ENCODE peak calls at places on chromosomes 1 and 21, in six cellular contexts. One of them, this sample, is unnamed. For H3K4me1, the result is how much of the 10 kb centered on the place peaks cover.

GRCh38 chr21:46229133-46229922 is 754 bp upstream of the LSS start:
- DNase-seq in PC-9: no peak
- DNase-seq in GM23248: no peak
- DNase-seq in ovary: peak
- DNase-seq in GM23338: peak
- DNase-seq in colonic mucosa: no peak
- DNase-seq in this sample: no peak

GRCh38 chr21:43278766-43279577 is 110.2 kb downstream of the CRYAA start:
- DNase-seq in GM23248: no peak
- DNase-seq in GM23338: no peak
- DNase-seq in colonic mucosa: no peak
- DNase-seq in ovary: no peak
- DNase-seq in PC-9: no peak
- DNase-seq in this sample: no peak

GRCh38 chr1:42979888-42980800 is 21.5 kb upstream of the SLC2A1 start:
- DNase-seq in GM23338: no peak
- DNase-seq in ovary: no peak
- DNase-seq in colonic mucosa: peak
- DNase-seq in PC-9: no peak
- DNase-seq in GM23248: no peak
- DNase-seq in this sample: no peak

GRCh38 chr1:77866296-77866695 is 22.1 kb upstream of the NEXN start:
- DNase-seq in GM23248: no peak
- DNase-seq in ovary: no peak
- DNase-seq in PC-9: no peak
- DNase-seq in GM23338: peak
- DNase-seq in colonic mucosa: no peak
- DNase-seq in this sample: no peak

GRCh38 chr1:156198831-156199349 is 5.0 kb downstream of the SLC25A44 start:
- DNase-seq in colonic mucosa: no peak
- DNase-seq in GM23248: no peak
- DNase-seq in PC-9: no peak
- DNase-seq in GM23338: no peak
- DNase-seq in ovary: no peak
- DNase-seq in this sample: no peak

GRCh38 chr21:36773111-36773510 is 74.2 kb downstream of the SIM2 start:
- DNase-seq in GM23248: peak
- DNase-seq in PC-9: peak
- DNase-seq in GM23338: no peak
- DNase-seq in ovary: peak
- DNase-seq in colonic mucosa: peak
- DNase-seq in this sample: no peak

GRCh38 chr1:5331101-5331500 is 661.1 kb downstream of the NPHP4 start:
- DNase-seq in colonic mucosa: no peak
- DNase-seq in GM23248: no peak
- DNase-seq in ovary: no peak
- DNase-seq in GM23338: no peak
- DNase-seq in PC-9: no peak
- DNase-seq in this sample: no peak

GRCh38 chr1:198491028-198491427 is 49.5 kb downstream of the ATP6V1G3 start:
- DNase-seq in ovary: no peak
- DNase-seq in GM23248: no peak
- DNase-seq in PC-9: no peak
- DNase-seq in GM23338: peak
- DNase-seq in colonic mucosa: no peak
- DNase-seq in this sample: no peak

GRCh38 chr1:198623920-198624647 is 14.8 kb upstream of the PTPRC start:
- DNase-seq in GM23248: peak
- DNase-seq in PC-9: no peak
- DNase-seq in ovary: no peak
- DNase-seq in GM23338: no peak
- DNase-seq in colonic mucosa: no peak
- DNase-seq in this sample: no peak

GRCh38 chr21:31530918-31531705 is 128.4 kb upstream of the SOD1 start:
- DNase-seq in GM23338: no peak
- DNase-seq in GM23248: peak
- DNase-seq in ovary: no peak
- DNase-seq in PC-9: no peak
- DNase-seq in colonic mucosa: peak
- DNase-seq in this sample: no peak

GRCh38 chr1:59029768-59030167 is 245.9 kb upstream of the JUN start:
- DNase-seq in PC-9: peak
- DNase-seq in GM23248: no peak
- DNase-seq in ovary: no peak
- DNase-seq in colonic mucosa: no peak
- DNase-seq in GM23338: no peak
- DNase-seq in this sample: no peak

GRCh38 chr1:63330331-63330916 is 8.1 kb downstream of the FOXD3 start:
- DNase-seq in GM23248: no peak
- DNase-seq in colonic mucosa: no peak
- DNase-seq in GM23338: peak
- DNase-seq in PC-9: no peak
- DNase-seq in ovary: no peak
- DNase-seq in this sample: no peak

GRCh38 chr21:45255381-45256020 is 32.2 kb downstream of the POFUT2 start:
- DNase-seq in GM23338: no peak
- DNase-seq in PC-9: no peak
- DNase-seq in ovary: peak
- DNase-seq in colonic mucosa: peak
- DNase-seq in GM23248: no peak
- DNase-seq in this sample: no peak

GRCh38 chr1:151728151-151728711 is 6.9 kb downstream of the RIIAD1 start:
- DNase-seq in PC-9: no peak
- DNase-seq in GM23338: peak
- DNase-seq in GM23248: peak
- DNase-seq in colonic mucosa: peak
- DNase-seq in ovary: no peak
- DNase-seq in this sample: no peak

GRCh38 chr1:174965006-174965971 is 34.5 kb upstream of the CACYBP start:
- DNase-seq in GM23248: no peak
- DNase-seq in GM23338: no peak
- DNase-seq in PC-9: no peak
- DNase-seq in ovary: peak
- DNase-seq in colonic mucosa: peak
- DNase-seq in this sample: no peak

GRCh38 chr1:101738475-101738874 is 258.3 kb downstream of the OLFM3 start:
- DNase-seq in PC-9: peak
- DNase-seq in GM23338: no peak
- DNase-seq in ovary: no peak
- DNase-seq in colonic mucosa: no peak
- DNase-seq in GM23248: peak
- DNase-seq in this sample: no peak

GRCh38 chr21:46050651-46051378 is 47.1 kb upstream of the COL6A2 start:
- DNase-seq in GM23248: no peak
- DNase-seq in colonic mucosa: no peak
- DNase-seq in GM23338: no peak
- DNase-seq in PC-9: no peak
- DNase-seq in ovary: peak
- DNase-seq in this sample: no peak

GRCh38 chr1:14138135-14138506 is 438.1 kb downstream of the PRDM2 start:
- DNase-seq in colonic mucosa: no peak
- DNase-seq in ovary: no peak
- DNase-seq in GM23338: no peak
- DNase-seq in GM23248: peak
- DNase-seq in PC-9: no peak
- DNase-seq in this sample: no peak

GRCh38 chr1:245856944-245857531 is 650.0 kb downstream of the SMYD3 start:
- DNase-seq in colonic mucosa: no peak
- DNase-seq in PC-9: peak
- DNase-seq in GM23248: peak
- DNase-seq in ovary: no peak
- DNase-seq in GM23338: no peak
- DNase-seq in this sample: no peak

GRCh38 chr1:14413809-14414208 is 184.7 kb upstream of the KAZN start:
- DNase-seq in GM23338: no peak
- DNase-seq in GM23248: peak
- DNase-seq in PC-9: no peak
- DNase-seq in colonic mucosa: no peak
- DNase-seq in ovary: no peak
- DNase-seq in this sample: no peak

GRCh38 chr1:63790989-63791388 is 17.2 kb downstream of the ROR1 start:
- DNase-seq in GM23248: no peak
- DNase-seq in colonic mucosa: no peak
- DNase-seq in GM23338: no peak
- DNase-seq in ovary: no peak
- DNase-seq in PC-9: no peak
- DNase-seq in this sample: no peak

GRCh38 chr1:2290171-2290578 is 62.1 kb downstream of the SKI start:
- DNase-seq in PC-9: peak
- DNase-seq in GM23248: no peak
- DNase-seq in ovary: no peak
- DNase-seq in colonic mucosa: no peak
- DNase-seq in GM23338: no peak
- DNase-seq in this sample: no peak

GRCh38 chr1:56977910-56978309 is 12.1 kb upstream of the C8B start:
- DNase-seq in colonic mucosa: no peak
- DNase-seq in ovary: no peak
- DNase-seq in GM23248: no peak
- DNase-seq in PC-9: no peak
- DNase-seq in GM23338: no peak
- DNase-seq in this sample: no peak

GRCh38 chr1:190067592-190067991 is 410.1 kb downstream of the BRINP3 start:
- DNase-seq in PC-9: no peak
- DNase-seq in GM23338: no peak
- DNase-seq in GM23248: no peak
- DNase-seq in colonic mucosa: no peak
- DNase-seq in ovary: no peak
- DNase-seq in this sample: no peak

GRCh38 chr1:84164567-84165021 is 20.5 kb downstream of the PRKACB start:
- DNase-seq in GM23248: peak
- DNase-seq in ovary: no peak
- DNase-seq in colonic mucosa: no peak
- DNase-seq in GM23338: no peak
- DNase-seq in PC-9: no peak
- DNase-seq in this sample: no peak

GRCh38 chr1:12153181-12153785 is 13.5 kb upstream of the TNFRSF1B start:
- DNase-seq in GM23248: peak
- DNase-seq in PC-9: no peak
- DNase-seq in GM23338: no peak
- DNase-seq in ovary: no peak
- DNase-seq in colonic mucosa: peak
- DNase-seq in this sample: peak

GRCh38 chr1:177032434-177032833 is 132.1 kb downstream of the ASTN1 start:
- DNase-seq in ovary: no peak
- DNase-seq in PC-9: no peak
- DNase-seq in colonic mucosa: no peak
- DNase-seq in GM23338: no peak
- DNase-seq in GM23248: no peak
- DNase-seq in this sample: no peak

GRCh38 chr1:100302756-100303155 is 36.7 kb downstream of the RTCA start:
- DNase-seq in GM23338: no peak
- DNase-seq in GM23248: peak
- DNase-seq in ovary: no peak
- DNase-seq in colonic mucosa: no peak
- DNase-seq in PC-9: no peak
- DNase-seq in this sample: no peak

GRCh38 chr21:44952929-44953627 is 13.2 kb downstream of the SLX9 start:
- DNase-seq in colonic mucosa: no peak
- DNase-seq in GM23338: no peak
- DNase-seq in PC-9: no peak
- DNase-seq in ovary: no peak
- DNase-seq in GM23248: no peak
- DNase-seq in this sample: no peak

GRCh38 chr1:33164120-33164519 is 17.7 kb downstream of the TRIM62 start:
- DNase-seq in ovary: no peak
- DNase-seq in GM23248: no peak
- DNase-seq in GM23338: no peak
- DNase-seq in PC-9: no peak
- DNase-seq in colonic mucosa: no peak
- DNase-seq in this sample: no peak

GRCh38 chr1:224497714-224498573 is 63.3 kb upstream of the WDR26 start:
- DNase-seq in GM23248: peak
- DNase-seq in colonic mucosa: no peak
- DNase-seq in ovary: peak
- DNase-seq in PC-9: peak
- DNase-seq in GM23338: peak
- DNase-seq in this sample: no peak

GRCh38 chr1:159959451-159959850 is 5.4 kb upstream of the SLAMF9 start:
- DNase-seq in GM23338: no peak
- DNase-seq in GM23248: peak
- DNase-seq in PC-9: peak
- DNase-seq in colonic mucosa: no peak
- DNase-seq in ovary: no peak
- DNase-seq in this sample: no peak

GRCh38 chr1:112702067-112702395 is 4.9 kb downstream of the RHOC start:
- DNase-seq in GM23248: no peak
- DNase-seq in colonic mucosa: no peak
- DNase-seq in PC-9: no peak
- DNase-seq in ovary: no peak
- DNase-seq in GM23338: no peak
- DNase-seq in this sample: no peak
- H3K4me1 ChIP-seq in GM23248: under half
- H3K4me1 ChIP-seq in colonic mucosa: under half
- H3K4me1 ChIP-seq in PC-9: half or more
- H3K4me1 ChIP-seq in ovary: under half
- H3K4me1 ChIP-seq in GM23338: half or more
- H3K4me1 ChIP-seq in this sample: under half

GRCh38 chr1:38028105-38028591 is 15.6 kb downstream of the UTP11 start:
- DNase-seq in PC-9: peak
- DNase-seq in ovary: no peak
- DNase-seq in GM23338: peak
- DNase-seq in GM23248: peak
- DNase-seq in colonic mucosa: no peak
- DNase-seq in this sample: no peak
- H3K27ac ChIP-seq in PC-9: peak
- H3K27ac ChIP-seq in ovary: no peak
- H3K27ac ChIP-seq in GM23338: peak
- H3K27ac ChIP-seq in GM23248: no peak
- H3K27ac ChIP-seq in colonic mucosa: no peak
- H3K27ac ChIP-seq in this sample: no peak

GRCh38 chr1:166700696-166701095 is 138.6 kb upstream of the POGK start:
- DNase-seq in GM23248: no peak
- DNase-seq in colonic mucosa: no peak
- DNase-seq in GM23338: no peak
- DNase-seq in PC-9: no peak
- DNase-seq in ovary: no peak
- DNase-seq in this sample: no peak
- H3K4me1 ChIP-seq in GM23248: under half
- H3K4me1 ChIP-seq in colonic mucosa: under half
- H3K4me1 ChIP-seq in GM23338: under half
- H3K4me1 ChIP-seq in PC-9: under half
- H3K4me1 ChIP-seq in ovary: under half
- H3K4me1 ChIP-seq in this sample: under half

DNA sequence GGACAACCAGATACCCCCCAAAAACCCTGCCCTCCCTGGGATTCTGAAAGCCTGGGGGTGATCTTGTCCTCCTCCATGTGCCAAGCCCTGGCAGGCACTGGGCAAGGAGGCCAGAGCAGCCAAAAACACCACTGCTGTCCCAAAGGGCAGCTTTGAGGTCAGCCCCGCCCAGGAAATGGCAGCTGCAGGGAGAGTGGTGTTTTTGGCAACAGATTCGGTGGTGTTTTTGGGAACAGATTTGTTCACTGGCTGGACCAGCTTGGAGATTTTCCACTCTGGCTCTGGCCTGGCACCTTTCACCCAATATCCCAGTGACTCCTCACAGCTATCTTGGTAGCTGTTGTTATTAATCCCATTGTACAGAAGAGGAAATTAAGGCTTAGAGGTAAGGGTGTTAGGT is 34.7 kb downstream of the LRP8 start:
- DNase-seq in GM23248: peak
- DNase-seq in GM23338: no peak
- DNase-seq in colonic mucosa: no peak
- DNase-seq in ovary: peak
- DNase-seq in PC-9: no peak
- DNase-seq in this sample: no peak
- H3K27ac ChIP-seq in GM23248: no peak
- H3K27ac ChIP-seq in GM23338: no peak
- H3K27ac ChIP-seq in colonic mucosa: no peak
- H3K27ac ChIP-seq in ovary: no peak
- H3K27ac ChIP-seq in PC-9: peak
- H3K27ac ChIP-seq in this sample: no peak

GRCh38 chr1:69994261-69994660 is 211.1 kb downstream of the LRRC40 start:
- DNase-seq in PC-9: no peak
- DNase-seq in ovary: no peak
- DNase-seq in GM23338: no peak
- DNase-seq in colonic mucosa: no peak
- DNase-seq in GM23248: peak
- DNase-seq in this sample: no peak
- H3K4me1 ChIP-seq in PC-9: under half
- H3K4me1 ChIP-seq in ovary: under half
- H3K4me1 ChIP-seq in GM23338: under half
- H3K4me1 ChIP-seq in colonic mucosa: under half
- H3K4me1 ChIP-seq in GM23248: under half
- H3K4me1 ChIP-seq in this sample: under half

This sample was measured in effector memory CD4-positive, alpha-beta T cell.